ENCODE peak calls at places on chromosome 9, in ten cellular contexts. One of them, this sample, is unnamed.

GRCh38 chr9:77826116-77826515 is 178.0 kb upstream of the GNA14 start:
- ATAC-seq in SK-N-SH treated with all-trans-retinoic acid at 6 μM for 48 hours: no peak
- ATAC-seq in right cardiac atrium: no peak
- ATAC-seq in stimulated activated naive CD8-positive, alpha-beta T cell treated with anti-CD3 and anti-CD28 coated beads, Interleukin-15, Interleukin-2, amounts not matched to agents 100 U/mL and 50 U/mL, for 24 hours: no peak
- ATAC-seq in activated CD8-positive, alpha-beta T cell treated with anti-CD3 and anti-CD28 coated beads for 36 hours: no peak
- ATAC-seq in Right ventricle myocardium superior: no peak
- ATAC-seq in heart right ventricle: no peak
- ATAC-seq in T-helper 17 cell: no peak
- ATAC-seq in activated CD8-positive, alpha-beta memory T cell treated with anti-CD3 and anti-CD28 coated beads, Interleukin-2, amount 10 ng/mL, durations not matched to agents 7 days and 5 days: no peak
- ATAC-seq in central memory CD8-positive, alpha-beta T cell: no peak
- ATAC-seq in this sample: no peak

GRCh38 chr9:84324811-84325210 is 15.7 kb downstream of the SLC28A3 start:
- ATAC-seq in SK-N-SH treated with all-trans-retinoic acid at 6 μM for 48 hours: no peak
- ATAC-seq in right cardiac atrium: no peak
- ATAC-seq in stimulated activated naive CD8-positive, alpha-beta T cell treated with anti-CD3 and anti-CD28 coated beads, Interleukin-15, Interleukin-2, amounts not matched to agents 100 U/mL and 50 U/mL, for 24 hours: no peak
- ATAC-seq in activated CD8-positive, alpha-beta T cell treated with anti-CD3 and anti-CD28 coated beads for 36 hours: no peak
- ATAC-seq in Right ventricle myocardium superior: no peak
- ATAC-seq in heart right ventricle: no peak
- ATAC-seq in T-helper 17 cell: no peak
- ATAC-seq in activated CD8-positive, alpha-beta memory T cell treated with anti-CD3 and anti-CD28 coated beads, Interleukin-2, amount 10 ng/mL, durations not matched to agents 7 days and 5 days: no peak
- ATAC-seq in central memory CD8-positive, alpha-beta T cell: no peak
- ATAC-seq in this sample: no peak

GRCh38 chr9:125161284-125161918 is 18.1 kb upstream of the SCAI start:
- ATAC-seq in SK-N-SH treated with all-trans-retinoic acid at 6 μM for 48 hours: peak
- ATAC-seq in right cardiac atrium: peak
- ATAC-seq in stimulated activated naive CD8-positive, alpha-beta T cell treated with anti-CD3 and anti-CD28 coated beads, Interleukin-15, Interleukin-2, amounts not matched to agents 100 U/mL and 50 U/mL, for 24 hours: no peak
- ATAC-seq in activated CD8-positive, alpha-beta T cell treated with anti-CD3 and anti-CD28 coated beads for 36 hours: no peak
- ATAC-seq in Right ventricle myocardium superior: peak
- ATAC-seq in heart right ventricle: peak
- ATAC-seq in T-helper 17 cell: no peak
- ATAC-seq in activated CD8-positive, alpha-beta memory T cell treated with anti-CD3 and anti-CD28 coated beads, Interleukin-2, amount 10 ng/mL, durations not matched to agents 7 days and 5 days: no peak
- ATAC-seq in central memory CD8-positive, alpha-beta T cell: no peak
- ATAC-seq in this sample: peak

GRCh38 chr9:95710449-95710848 is 165.0 kb upstream of the ERCC6L2 start:
- ATAC-seq in SK-N-SH treated with all-trans-retinoic acid at 6 μM for 48 hours: no peak
- ATAC-seq in right cardiac atrium: no peak
- ATAC-seq in stimulated activated naive CD8-positive, alpha-beta T cell treated with anti-CD3 and anti-CD28 coated beads, Interleukin-15, Interleukin-2, amounts not matched to agents 100 U/mL and 50 U/mL, for 24 hours: no peak
- ATAC-seq in activated CD8-positive, alpha-beta T cell treated with anti-CD3 and anti-CD28 coated beads for 36 hours: no peak
- ATAC-seq in Right ventricle myocardium superior: no peak
- ATAC-seq in heart right ventricle: no peak
- ATAC-seq in T-helper 17 cell: no peak
- ATAC-seq in activated CD8-positive, alpha-beta memory T cell treated with anti-CD3 and anti-CD28 coated beads, Interleukin-2, amount 10 ng/mL, durations not matched to agents 7 days and 5 days: no peak
- ATAC-seq in central memory CD8-positive, alpha-beta T cell: no peak
- ATAC-seq in this sample: no peak

GRCh38 chr9:35687306-35687705 is 2.4 kb downstream of the TPM2 start:
- ATAC-seq in SK-N-SH treated with all-trans-retinoic acid at 6 μM for 48 hours: no peak
- ATAC-seq in right cardiac atrium: no peak
- ATAC-seq in stimulated activated naive CD8-positive, alpha-beta T cell treated with anti-CD3 and anti-CD28 coated beads, Interleukin-15, Interleukin-2, amounts not matched to agents 100 U/mL and 50 U/mL, for 24 hours: no peak
- ATAC-seq in activated CD8-positive, alpha-beta T cell treated with anti-CD3 and anti-CD28 coated beads for 36 hours: no peak
- ATAC-seq in Right ventricle myocardium superior: no peak
- ATAC-seq in heart right ventricle: no peak
- ATAC-seq in T-helper 17 cell: no peak
- ATAC-seq in activated CD8-positive, alpha-beta memory T cell treated with anti-CD3 and anti-CD28 coated beads, Interleukin-2, amount 10 ng/mL, durations not matched to agents 7 days and 5 days: no peak
- ATAC-seq in central memory CD8-positive, alpha-beta T cell: no peak
- ATAC-seq in this sample: no peak

GRCh38 chr9:71916834-71917534 is 5.5 kb downstream of the C9orf85 start:
- ATAC-seq in SK-N-SH treated with all-trans-retinoic acid at 6 μM for 48 hours: no peak
- ATAC-seq in right cardiac atrium: no peak
- ATAC-seq in stimulated activated naive CD8-positive, alpha-beta T cell treated with anti-CD3 and anti-CD28 coated beads, Interleukin-15, Interleukin-2, amounts not matched to agents 100 U/mL and 50 U/mL, for 24 hours: peak
- ATAC-seq in activated CD8-positive, alpha-beta T cell treated with anti-CD3 and anti-CD28 coated beads for 36 hours: peak
- ATAC-seq in Right ventricle myocardium superior: no peak
- ATAC-seq in heart right ventricle: no peak
- ATAC-seq in T-helper 17 cell: no peak
- ATAC-seq in activated CD8-positive, alpha-beta memory T cell treated with anti-CD3 and anti-CD28 coated beads, Interleukin-2, amount 10 ng/mL, durations not matched to agents 7 days and 5 days: peak
- ATAC-seq in central memory CD8-positive, alpha-beta T cell: no peak
- ATAC-seq in this sample: no peak

GRCh38 chr9:124218438-124219289 is 39.1 kb upstream of the NEK6 start:
- ATAC-seq in SK-N-SH treated with all-trans-retinoic acid at 6 μM for 48 hours: peak
- ATAC-seq in right cardiac atrium: peak
- ATAC-seq in stimulated activated naive CD8-positive, alpha-beta T cell treated with anti-CD3 and anti-CD28 coated beads, Interleukin-15, Interleukin-2, amounts not matched to agents 100 U/mL and 50 U/mL, for 24 hours: peak
- ATAC-seq in activated CD8-positive, alpha-beta T cell treated with anti-CD3 and anti-CD28 coated beads for 36 hours: peak
- ATAC-seq in Right ventricle myocardium superior: peak
- ATAC-seq in heart right ventricle: peak
- ATAC-seq in T-helper 17 cell: peak
- ATAC-seq in activated CD8-positive, alpha-beta memory T cell treated with anti-CD3 and anti-CD28 coated beads, Interleukin-2, amount 10 ng/mL, durations not matched to agents 7 days and 5 days: peak
- ATAC-seq in central memory CD8-positive, alpha-beta T cell: peak
- ATAC-seq in this sample: no peak

GRCh38 chr9:15308511-15308910 is 1.5 kb upstream of the TTC39B start:
- ATAC-seq in SK-N-SH treated with all-trans-retinoic acid at 6 μM for 48 hours: peak
- ATAC-seq in right cardiac atrium: no peak
- ATAC-seq in stimulated activated naive CD8-positive, alpha-beta T cell treated with anti-CD3 and anti-CD28 coated beads, Interleukin-15, Interleukin-2, amounts not matched to agents 100 U/mL and 50 U/mL, for 24 hours: no peak
- ATAC-seq in activated CD8-positive, alpha-beta T cell treated with anti-CD3 and anti-CD28 coated beads for 36 hours: no peak
- ATAC-seq in Right ventricle myocardium superior: no peak
- ATAC-seq in heart right ventricle: no peak
- ATAC-seq in T-helper 17 cell: no peak
- ATAC-seq in activated CD8-positive, alpha-beta memory T cell treated with anti-CD3 and anti-CD28 coated beads, Interleukin-2, amount 10 ng/mL, durations not matched to agents 7 days and 5 days: no peak
- ATAC-seq in central memory CD8-positive, alpha-beta T cell: no peak
- ATAC-seq in this sample: no peak

GRCh38 chr9:33880562-33881089 is 63.7 kb downstream of the UBE2R2 start:
- ATAC-seq in SK-N-SH treated with all-trans-retinoic acid at 6 μM for 48 hours: no peak
- ATAC-seq in right cardiac atrium: no peak
- ATAC-seq in stimulated activated naive CD8-positive, alpha-beta T cell treated with anti-CD3 and anti-CD28 coated beads, Interleukin-15, Interleukin-2, amounts not matched to agents 100 U/mL and 50 U/mL, for 24 hours: no peak
- ATAC-seq in activated CD8-positive, alpha-beta T cell treated with anti-CD3 and anti-CD28 coated beads for 36 hours: no peak
- ATAC-seq in Right ventricle myocardium superior: peak
- ATAC-seq in heart right ventricle: no peak
- ATAC-seq in T-helper 17 cell: no peak
- ATAC-seq in activated CD8-positive, alpha-beta memory T cell treated with anti-CD3 and anti-CD28 coated beads, Interleukin-2, amount 10 ng/mL, durations not matched to agents 7 days and 5 days: no peak
- ATAC-seq in central memory CD8-positive, alpha-beta T cell: no peak
- ATAC-seq in this sample: no peak

GRCh38 chr9:97536480-97536879 is 35.0 kb downstream of the TMOD1 start:
- ATAC-seq in SK-N-SH treated with all-trans-retinoic acid at 6 μM for 48 hours: no peak
- ATAC-seq in right cardiac atrium: no peak
- ATAC-seq in stimulated activated naive CD8-positive, alpha-beta T cell treated with anti-CD3 and anti-CD28 coated beads, Interleukin-15, Interleukin-2, amounts not matched to agents 100 U/mL and 50 U/mL, for 24 hours: no peak
- ATAC-seq in activated CD8-positive, alpha-beta T cell treated with anti-CD3 and anti-CD28 coated beads for 36 hours: no peak
- ATAC-seq in Right ventricle myocardium superior: peak
- ATAC-seq in heart right ventricle: peak
- ATAC-seq in T-helper 17 cell: no peak
- ATAC-seq in activated CD8-positive, alpha-beta memory T cell treated with anti-CD3 and anti-CD28 coated beads, Interleukin-2, amount 10 ng/mL, durations not matched to agents 7 days and 5 days: no peak
- ATAC-seq in central memory CD8-positive, alpha-beta T cell: no peak
- ATAC-seq in this sample: peak

GRCh38 chr9:71105192-71105591 is 16.2 kb downstream of the TRPM3 start:
- ATAC-seq in SK-N-SH treated with all-trans-retinoic acid at 6 μM for 48 hours: no peak
- ATAC-seq in right cardiac atrium: no peak
- ATAC-seq in stimulated activated naive CD8-positive, alpha-beta T cell treated with anti-CD3 and anti-CD28 coated beads, Interleukin-15, Interleukin-2, amounts not matched to agents 100 U/mL and 50 U/mL, for 24 hours: no peak
- ATAC-seq in activated CD8-positive, alpha-beta T cell treated with anti-CD3 and anti-CD28 coated beads for 36 hours: no peak
- ATAC-seq in Right ventricle myocardium superior: no peak
- ATAC-seq in heart right ventricle: no peak
- ATAC-seq in T-helper 17 cell: no peak
- ATAC-seq in activated CD8-positive, alpha-beta memory T cell treated with anti-CD3 and anti-CD28 coated beads, Interleukin-2, amount 10 ng/mL, durations not matched to agents 7 days and 5 days: no peak
- ATAC-seq in central memory CD8-positive, alpha-beta T cell: no peak
- ATAC-seq in this sample: no peak

GRCh38 chr9:95096807-95097206 is 220.7 kb downstream of the FANCC start:
- ATAC-seq in SK-N-SH treated with all-trans-retinoic acid at 6 μM for 48 hours: no peak
- ATAC-seq in right cardiac atrium: no peak
- ATAC-seq in stimulated activated naive CD8-positive, alpha-beta T cell treated with anti-CD3 and anti-CD28 coated beads, Interleukin-15, Interleukin-2, amounts not matched to agents 100 U/mL and 50 U/mL, for 24 hours: no peak
- ATAC-seq in activated CD8-positive, alpha-beta T cell treated with anti-CD3 and anti-CD28 coated beads for 36 hours: no peak
- ATAC-seq in Right ventricle myocardium superior: no peak
- ATAC-seq in heart right ventricle: no peak
- ATAC-seq in T-helper 17 cell: no peak
- ATAC-seq in activated CD8-positive, alpha-beta memory T cell treated with anti-CD3 and anti-CD28 coated beads, Interleukin-2, amount 10 ng/mL, durations not matched to agents 7 days and 5 days: no peak
- ATAC-seq in central memory CD8-positive, alpha-beta T cell: no peak
- ATAC-seq in this sample: no peak

GRCh38 chr9:131310833-131311554 is 21.5 kb downstream of the PLPP7 start:
- ATAC-seq in SK-N-SH treated with all-trans-retinoic acid at 6 μM for 48 hours: no peak
- ATAC-seq in right cardiac atrium: peak
- ATAC-seq in stimulated activated naive CD8-positive, alpha-beta T cell treated with anti-CD3 and anti-CD28 coated beads, Interleukin-15, Interleukin-2, amounts not matched to agents 100 U/mL and 50 U/mL, for 24 hours: peak
- ATAC-seq in activated CD8-positive, alpha-beta T cell treated with anti-CD3 and anti-CD28 coated beads for 36 hours: peak
- ATAC-seq in Right ventricle myocardium superior: peak
- ATAC-seq in heart right ventricle: peak
- ATAC-seq in T-helper 17 cell: peak
- ATAC-seq in activated CD8-positive, alpha-beta memory T cell treated with anti-CD3 and anti-CD28 coated beads, Interleukin-2, amount 10 ng/mL, durations not matched to agents 7 days and 5 days: peak
- ATAC-seq in central memory CD8-positive, alpha-beta T cell: peak
- ATAC-seq in this sample: no peak

GRCh38 chr9:116490321-116490720 is 196.8 kb upstream of the TRIM32 start:
- ATAC-seq in SK-N-SH treated with all-trans-retinoic acid at 6 μM for 48 hours: no peak
- ATAC-seq in right cardiac atrium: no peak
- ATAC-seq in stimulated activated naive CD8-positive, alpha-beta T cell treated with anti-CD3 and anti-CD28 coated beads, Interleukin-15, Interleukin-2, amounts not matched to agents 100 U/mL and 50 U/mL, for 24 hours: no peak
- ATAC-seq in activated CD8-positive, alpha-beta T cell treated with anti-CD3 and anti-CD28 coated beads for 36 hours: no peak
- ATAC-seq in Right ventricle myocardium superior: no peak
- ATAC-seq in heart right ventricle: no peak
- ATAC-seq in T-helper 17 cell: no peak
- ATAC-seq in activated CD8-positive, alpha-beta memory T cell treated with anti-CD3 and anti-CD28 coated beads, Interleukin-2, amount 10 ng/mL, durations not matched to agents 7 days and 5 days: no peak
- ATAC-seq in central memory CD8-positive, alpha-beta T cell: no peak
- ATAC-seq in this sample: no peak

GRCh38 chr9:19085295-19085694 is 17.4 kb downstream of the HAUS6 start:
- ATAC-seq in SK-N-SH treated with all-trans-retinoic acid at 6 μM for 48 hours: peak
- ATAC-seq in right cardiac atrium: no peak
- ATAC-seq in stimulated activated naive CD8-positive, alpha-beta T cell treated with anti-CD3 and anti-CD28 coated beads, Interleukin-15, Interleukin-2, amounts not matched to agents 100 U/mL and 50 U/mL, for 24 hours: no peak
- ATAC-seq in activated CD8-positive, alpha-beta T cell treated with anti-CD3 and anti-CD28 coated beads for 36 hours: peak
- ATAC-seq in Right ventricle myocardium superior: no peak
- ATAC-seq in heart right ventricle: no peak
- ATAC-seq in T-helper 17 cell: peak
- ATAC-seq in activated CD8-positive, alpha-beta memory T cell treated with anti-CD3 and anti-CD28 coated beads, Interleukin-2, amount 10 ng/mL, durations not matched to agents 7 days and 5 days: peak
- ATAC-seq in central memory CD8-positive, alpha-beta T cell: no peak
- ATAC-seq in this sample: no peak

GRCh38 chr9:128809831-128810230 is 8.5 kb upstream of the ENDOG start:
- ATAC-seq in SK-N-SH treated with all-trans-retinoic acid at 6 μM for 48 hours: no peak
- ATAC-seq in right cardiac atrium: no peak
- ATAC-seq in stimulated activated naive CD8-positive, alpha-beta T cell treated with anti-CD3 and anti-CD28 coated beads, Interleukin-15, Interleukin-2, amounts not matched to agents 100 U/mL and 50 U/mL, for 24 hours: no peak
- ATAC-seq in activated CD8-positive, alpha-beta T cell treated with anti-CD3 and anti-CD28 coated beads for 36 hours: no peak
- ATAC-seq in Right ventricle myocardium superior: no peak
- ATAC-seq in heart right ventricle: no peak
- ATAC-seq in T-helper 17 cell: no peak
- ATAC-seq in activated CD8-positive, alpha-beta memory T cell treated with anti-CD3 and anti-CD28 coated beads, Interleukin-2, amount 10 ng/mL, durations not matched to agents 7 days and 5 days: no peak
- ATAC-seq in central memory CD8-positive, alpha-beta T cell: no peak
- ATAC-seq in this sample: no peak

GRCh38 chr9:77616191-77616590 is 31.9 kb downstream of the GNA14 start:
- ATAC-seq in SK-N-SH treated with all-trans-retinoic acid at 6 μM for 48 hours: no peak
- ATAC-seq in right cardiac atrium: no peak
- ATAC-seq in stimulated activated naive CD8-positive, alpha-beta T cell treated with anti-CD3 and anti-CD28 coated beads, Interleukin-15, Interleukin-2, amounts not matched to agents 100 U/mL and 50 U/mL, for 24 hours: no peak
- ATAC-seq in activated CD8-positive, alpha-beta T cell treated with anti-CD3 and anti-CD28 coated beads for 36 hours: no peak
- ATAC-seq in Right ventricle myocardium superior: no peak
- ATAC-seq in heart right ventricle: no peak
- ATAC-seq in T-helper 17 cell: no peak
- ATAC-seq in activated CD8-positive, alpha-beta memory T cell treated with anti-CD3 and anti-CD28 coated beads, Interleukin-2, amount 10 ng/mL, durations not matched to agents 7 days and 5 days: no peak
- ATAC-seq in central memory CD8-positive, alpha-beta T cell: no peak
- ATAC-seq in this sample: no peak

GRCh38 chr9:113148377-113148715 is 2.5 kb upstream of the SLC31A2 start:
- ATAC-seq in SK-N-SH treated with all-trans-retinoic acid at 6 μM for 48 hours: no peak
- ATAC-seq in right cardiac atrium: no peak
- ATAC-seq in stimulated activated naive CD8-positive, alpha-beta T cell treated with anti-CD3 and anti-CD28 coated beads, Interleukin-15, Interleukin-2, amounts not matched to agents 100 U/mL and 50 U/mL, for 24 hours: no peak
- ATAC-seq in activated CD8-positive, alpha-beta T cell treated with anti-CD3 and anti-CD28 coated beads for 36 hours: no peak
- ATAC-seq in Right ventricle myocardium superior: no peak
- ATAC-seq in heart right ventricle: no peak
- ATAC-seq in T-helper 17 cell: no peak
- ATAC-seq in activated CD8-positive, alpha-beta memory T cell treated with anti-CD3 and anti-CD28 coated beads, Interleukin-2, amount 10 ng/mL, durations not matched to agents 7 days and 5 days: no peak
- ATAC-seq in central memory CD8-positive, alpha-beta T cell: no peak
- ATAC-seq in this sample: no peak

GRCh38 chr9:127121628-127122175 is 733 bp downstream of the ANGPTL2 start:
- ATAC-seq in SK-N-SH treated with all-trans-retinoic acid at 6 μM for 48 hours: peak
- ATAC-seq in right cardiac atrium: peak
- ATAC-seq in stimulated activated naive CD8-positive, alpha-beta T cell treated with anti-CD3 and anti-CD28 coated beads, Interleukin-15, Interleukin-2, amounts not matched to agents 100 U/mL and 50 U/mL, for 24 hours: no peak
- ATAC-seq in activated CD8-positive, alpha-beta T cell treated with anti-CD3 and anti-CD28 coated beads for 36 hours: no peak
- ATAC-seq in Right ventricle myocardium superior: peak
- ATAC-seq in heart right ventricle: peak
- ATAC-seq in T-helper 17 cell: no peak
- ATAC-seq in activated CD8-positive, alpha-beta memory T cell treated with anti-CD3 and anti-CD28 coated beads, Interleukin-2, amount 10 ng/mL, durations not matched to agents 7 days and 5 days: no peak
- ATAC-seq in central memory CD8-positive, alpha-beta T cell: no peak
- ATAC-seq in this sample: no peak

GRCh38 chr9:75505654-75506053 is 384.8 kb upstream of the PCSK5 start:
- ATAC-seq in SK-N-SH treated with all-trans-retinoic acid at 6 μM for 48 hours: no peak
- ATAC-seq in right cardiac atrium: no peak
- ATAC-seq in stimulated activated naive CD8-positive, alpha-beta T cell treated with anti-CD3 and anti-CD28 coated beads, Interleukin-15, Interleukin-2, amounts not matched to agents 100 U/mL and 50 U/mL, for 24 hours: no peak
- ATAC-seq in activated CD8-positive, alpha-beta T cell treated with anti-CD3 and anti-CD28 coated beads for 36 hours: no peak
- ATAC-seq in Right ventricle myocardium superior: no peak
- ATAC-seq in heart right ventricle: no peak
- ATAC-seq in T-helper 17 cell: no peak
- ATAC-seq in activated CD8-positive, alpha-beta memory T cell treated with anti-CD3 and anti-CD28 coated beads, Interleukin-2, amount 10 ng/mL, durations not matched to agents 7 days and 5 days: no peak
- ATAC-seq in central memory CD8-positive, alpha-beta T cell: no peak
- ATAC-seq in this sample: no peak

GRCh38 chr9:124480621-124480981 is 26.6 kb downstream of the NR5A1 start:
- ATAC-seq in SK-N-SH treated with all-trans-retinoic acid at 6 μM for 48 hours: peak
- ATAC-seq in right cardiac atrium: no peak
- ATAC-seq in stimulated activated naive CD8-positive, alpha-beta T cell treated with anti-CD3 and anti-CD28 coated beads, Interleukin-15, Interleukin-2, amounts not matched to agents 100 U/mL and 50 U/mL, for 24 hours: peak
- ATAC-seq in activated CD8-positive, alpha-beta T cell treated with anti-CD3 and anti-CD28 coated beads for 36 hours: peak
- ATAC-seq in Right ventricle myocardium superior: peak
- ATAC-seq in heart right ventricle: no peak
- ATAC-seq in T-helper 17 cell: no peak
- ATAC-seq in activated CD8-positive, alpha-beta memory T cell treated with anti-CD3 and anti-CD28 coated beads, Interleukin-2, amount 10 ng/mL, durations not matched to agents 7 days and 5 days: peak
- ATAC-seq in central memory CD8-positive, alpha-beta T cell: no peak
- ATAC-seq in this sample: no peak

GRCh38 chr9:23582836-23583235 is 243.2 kb downstream of the ELAVL2 start:
- ATAC-seq in SK-N-SH treated with all-trans-retinoic acid at 6 μM for 48 hours: no peak
- ATAC-seq in right cardiac atrium: no peak
- ATAC-seq in stimulated activated naive CD8-positive, alpha-beta T cell treated with anti-CD3 and anti-CD28 coated beads, Interleukin-15, Interleukin-2, amounts not matched to agents 100 U/mL and 50 U/mL, for 24 hours: no peak
- ATAC-seq in activated CD8-positive, alpha-beta T cell treated with anti-CD3 and anti-CD28 coated beads for 36 hours: no peak
- ATAC-seq in Right ventricle myocardium superior: no peak
- ATAC-seq in heart right ventricle: no peak
- ATAC-seq in T-helper 17 cell: no peak
- ATAC-seq in activated CD8-positive, alpha-beta memory T cell treated with anti-CD3 and anti-CD28 coated beads, Interleukin-2, amount 10 ng/mL, durations not matched to agents 7 days and 5 days: no peak
- ATAC-seq in central memory CD8-positive, alpha-beta T cell: no peak
- ATAC-seq in this sample: no peak

GRCh38 chr9:121537283-121537682 is 37.6 kb upstream of the GGTA1 start:
- ATAC-seq in SK-N-SH treated with all-trans-retinoic acid at 6 μM for 48 hours: no peak
- ATAC-seq in right cardiac atrium: peak
- ATAC-seq in stimulated activated naive CD8-positive, alpha-beta T cell treated with anti-CD3 and anti-CD28 coated beads, Interleukin-15, Interleukin-2, amounts not matched to agents 100 U/mL and 50 U/mL, for 24 hours: no peak
- ATAC-seq in activated CD8-positive, alpha-beta T cell treated with anti-CD3 and anti-CD28 coated beads for 36 hours: no peak
- ATAC-seq in Right ventricle myocardium superior: peak
- ATAC-seq in heart right ventricle: no peak
- ATAC-seq in T-helper 17 cell: no peak
- ATAC-seq in activated CD8-positive, alpha-beta memory T cell treated with anti-CD3 and anti-CD28 coated beads, Interleukin-2, amount 10 ng/mL, durations not matched to agents 7 days and 5 days: no peak
- ATAC-seq in central memory CD8-positive, alpha-beta T cell: no peak
- ATAC-seq in this sample: peak

GRCh38 chr9:37700900-37701299 is 50.1 kb downstream of the FRMPD1 start:
- ATAC-seq in SK-N-SH treated with all-trans-retinoic acid at 6 μM for 48 hours: no peak
- ATAC-seq in right cardiac atrium: no peak
- ATAC-seq in stimulated activated naive CD8-positive, alpha-beta T cell treated with anti-CD3 and anti-CD28 coated beads, Interleukin-15, Interleukin-2, amounts not matched to agents 100 U/mL and 50 U/mL, for 24 hours: no peak
- ATAC-seq in activated CD8-positive, alpha-beta T cell treated with anti-CD3 and anti-CD28 coated beads for 36 hours: no peak
- ATAC-seq in Right ventricle myocardium superior: no peak
- ATAC-seq in heart right ventricle: no peak
- ATAC-seq in T-helper 17 cell: no peak
- ATAC-seq in activated CD8-positive, alpha-beta memory T cell treated with anti-CD3 and anti-CD28 coated beads, Interleukin-2, amount 10 ng/mL, durations not matched to agents 7 days and 5 days: no peak
- ATAC-seq in central memory CD8-positive, alpha-beta T cell: no peak
- ATAC-seq in this sample: no peak

GRCh38 chr9:136201609-136202448 is 3.1 kb downstream of the LHX3 start:
- ATAC-seq in SK-N-SH treated with all-trans-retinoic acid at 6 μM for 48 hours: peak
- ATAC-seq in right cardiac atrium: no peak
- ATAC-seq in stimulated activated naive CD8-positive, alpha-beta T cell treated with anti-CD3 and anti-CD28 coated beads, Interleukin-15, Interleukin-2, amounts not matched to agents 100 U/mL and 50 U/mL, for 24 hours: no peak
- ATAC-seq in activated CD8-positive, alpha-beta T cell treated with anti-CD3 and anti-CD28 coated beads for 36 hours: no peak
- ATAC-seq in Right ventricle myocardium superior: peak
- ATAC-seq in heart right ventricle: peak
- ATAC-seq in T-helper 17 cell: no peak
- ATAC-seq in activated CD8-positive, alpha-beta memory T cell treated with anti-CD3 and anti-CD28 coated beads, Interleukin-2, amount 10 ng/mL, durations not matched to agents 7 days and 5 days: no peak
- ATAC-seq in central memory CD8-positive, alpha-beta T cell: no peak
- ATAC-seq in this sample: no peak

GRCh38 chr9:11757408-11757807 is 935.8 kb upstream of the TYRP1 start:
- ATAC-seq in SK-N-SH treated with all-trans-retinoic acid at 6 μM for 48 hours: no peak
- ATAC-seq in right cardiac atrium: peak
- ATAC-seq in stimulated activated naive CD8-positive, alpha-beta T cell treated with anti-CD3 and anti-CD28 coated beads, Interleukin-15, Interleukin-2, amounts not matched to agents 100 U/mL and 50 U/mL, for 24 hours: no peak
- ATAC-seq in activated CD8-positive, alpha-beta T cell treated with anti-CD3 and anti-CD28 coated beads for 36 hours: no peak
- ATAC-seq in Right ventricle myocardium superior: no peak
- ATAC-seq in heart right ventricle: no peak
- ATAC-seq in T-helper 17 cell: no peak
- ATAC-seq in activated CD8-positive, alpha-beta memory T cell treated with anti-CD3 and anti-CD28 coated beads, Interleukin-2, amount 10 ng/mL, durations not matched to agents 7 days and 5 days: no peak
- ATAC-seq in central memory CD8-positive, alpha-beta T cell: no peak
- ATAC-seq in this sample: no peak

GRCh38 chr9:108049671-108050494 is 560.3 kb upstream of the KLF4 start:
- ATAC-seq in SK-N-SH treated with all-trans-retinoic acid at 6 μM for 48 hours: no peak
- ATAC-seq in right cardiac atrium: no peak
- ATAC-seq in stimulated activated naive CD8-positive, alpha-beta T cell treated with anti-CD3 and anti-CD28 coated beads, Interleukin-15, Interleukin-2, amounts not matched to agents 100 U/mL and 50 U/mL, for 24 hours: no peak
- ATAC-seq in activated CD8-positive, alpha-beta T cell treated with anti-CD3 and anti-CD28 coated beads for 36 hours: no peak
- ATAC-seq in Right ventricle myocardium superior: no peak
- ATAC-seq in heart right ventricle: no peak
- ATAC-seq in T-helper 17 cell: no peak
- ATAC-seq in activated CD8-positive, alpha-beta memory T cell treated with anti-CD3 and anti-CD28 coated beads, Interleukin-2, amount 10 ng/mL, durations not matched to agents 7 days and 5 days: no peak
- ATAC-seq in central memory CD8-positive, alpha-beta T cell: no peak
- ATAC-seq in this sample: no peak